ENCODE peak calls at places on chromosomes 7 and 10, in four cellular contexts. O is ACHN, X is erythroblast, H is COR-L47. K is an unnamed sample.

GRCh38 chr7:30682131-30683083 is at the start of gene CRHR2:
- DNase-seq in O (no peak), H (peak; percentile 14), X (no peak), K (no peak)

GRCh38 chr7:138755331-138755747 is 42.5 kb upstream of the TMEM213 start:
- DNase-seq in O (peak; percentile 64), X (no peak), H (no peak), K (no peak)

GRCh38 chr10:43905502-43906236 is 257.0 kb upstream of the ZNF32 start:
- DNase-seq in X (no peak), H (no peak), O (no peak), K (no peak)

GRCh38 chr7:42953989-42954388 is 21.8 kb downstream of the MRPL32 start:
- DNase-seq in H (no peak), X (no peak), O (no peak), K (no peak)

GRCh38 chr7:65325793-65326432 is 47.7 kb upstream of the ZNF92 start:
- DNase-seq in H (no peak), O (peak; percentile 45), X (peak; percentile 18), K (peak; percentile 2)

GRCh38 chr7:36951257-36951697 is 227.0 kb upstream of the AOAH start:
- DNase-seq in O (no peak), H (no peak), X (no peak), K (no peak)

GRCh38 chr10:24947304-24948097 is 4.9 kb downstream of the PRTFDC1 start:
- DNase-seq in H (no peak), O (no peak), X (no peak), K (peak; percentile 54)

GRCh38 chr7:158076215-158076614 is 511.4 kb downstream of the PTPRN2 start:
- DNase-seq in H (no peak), X (no peak), O (no peak), K (no peak)

GRCh38 chr10:11104772-11105675 is 87.4 kb downstream of the CELF2 start:
- DNase-seq in O (no peak), X (no peak), H (no peak), K (no peak)

GRCh38 chr10:88336316-88336715 is 246.8 kb downstream of the RNLS start:
- DNase-seq in H (no peak), X (no peak), O (no peak), K (no peak)

GRCh38 chr10:105274671-105275070 is 633.6 kb downstream of the SORCS3 start:
- DNase-seq in X (no peak), O (no peak), H (no peak), K (no peak)

GRCh38 chr7:143410523-143411004 is 1.9 kb upstream of the EPHA1 start:
- DNase-seq in O (no peak), H (no peak), X (no peak), K (no peak)

GRCh38 chr10:47366731-47367460 is 17.2 kb downstream of the ZNF488 start:
- DNase-seq in H (no peak), X (no peak), O (no peak), K (no peak)

GRCh38 chr10:1272762-1273161 is 216.6 kb downstream of the WDR37 start:
- DNase-seq in X (no peak), O (no peak), H (no peak), K (no peak)

GRCh38 chr10:99341860-99342517 is 12.8 kb downstream of the CNNM1 start:
- DNase-seq in X (no peak), H (no peak), O (peak; percentile 72), K (no peak)

GRCh38 chr10:80454526-80455460 is 683 bp downstream of the TSPAN14 start:
- DNase-seq in H (no peak), O (peak; percentile 45), X (peak; percentile 69), K (peak; percentile 53)

GRCh38 chr10:73838827-73839226 is 27.4 kb upstream of the NDST2 start:
- DNase-seq in O (no peak), X (no peak), H (no peak), K (peak; percentile 84)

GRCh38 chr10:117537436-117537903 is 5.1 kb upstream of the EMX2 start:
- DNase-seq in X (peak; percentile 45), H (no peak), O (peak; percentile 41), K (no peak)

GRCh38 chr10:99548041-99548530 is 15.3 kb downstream of the NKX2-3 start:
- DNase-seq in O (peak; percentile 51), X (peak; percentile 23), H (no peak), K (peak; percentile 72)

GRCh38 chr10:58535311-58535710 is 22.6 kb downstream of the BICC1 start:
- DNase-seq in H (no peak), O (no peak), X (no peak), K (no peak)

GRCh38 chr7:1978656-1979590 is 253.8 kb downstream of the MAD1L1 start:
- DNase-seq in H (no peak), X (no peak), O (no peak), K (no peak)

GRCh38 chr10:131142446-131143380 is 168.8 kb downstream of the TCERG1L start:
- DNase-seq in X (no peak), H (peak; percentile 18), O (no peak), K (no peak)

GRCh38 chr10:133068741-133069525 is 18.8 kb upstream of the ADGRA1 start:
- DNase-seq in X (no peak), O (no peak), H (no peak), K (no peak)

GRCh38 chr10:91061187-91061586 is 140.3 kb upstream of the ANKRD1 start:
- DNase-seq in X (no peak), H (no peak), O (no peak), K (no peak)

GRCh38 chr7:146960747-146961416 is 844.3 kb downstream of the CNTNAP2 start:
- DNase-seq in O (peak; percentile 54), H (no peak), X (no peak), K (peak; percentile 9)

GRCh38 chr10:1141701-1142100 is 85.5 kb downstream of the WDR37 start:
- DNase-seq in X (no peak), O (no peak), H (no peak), K (no peak)

GRCh38 chr7:92071032-92071431 is 63.2 kb downstream of the CYP51A1 start:
- DNase-seq in O (no peak), H (no peak), X (no peak), K (no peak)

GRCh38 chr10:117374506-117375359 is 507 bp downstream of the PDZD8 start:
- DNase-seq in X (peak; percentile 68), H (no peak), O (peak; percentile 50), K (peak; percentile 34)

GRCh38 chr7:128200376-128200775 is 40.7 kb upstream of the LEP start:
- DNase-seq in O (no peak), H (no peak), X (no peak), K (no peak)

GRCh38 chr7:7595451-7595850 is 28.8 kb downstream of the MIOS start:
- DNase-seq in O (peak; percentile 71), X (peak; percentile 52), H (peak; percentile 14), K (peak; percentile 10)

GRCh38 chr7:135774284-135774683 is 25.7 kb upstream of the FAM180A start:
- DNase-seq in H (peak; percentile 88), X (no peak), O (no peak), K (no peak)

GRCh38 chr7:26083113-26083512 is 68.9 kb upstream of the NFE2L3 start:
- DNase-seq in O (no peak), X (no peak), H (no peak), K (no peak)

GRCh38 chr10:75295901-75296441 is 60.2 kb upstream of the COMTD1 start:
- DNase-seq in O (no peak), H (no peak), X (no peak), K (no peak)

GRCh38 chr10:109115179-109115578 is 808.1 kb downstream of the XPNPEP1 start:
- DNase-seq in H (no peak), O (no peak), X (no peak), K (no peak)

GRCh38 chr10:117163061-117163953 is 25.2 kb upstream of the VAX1 start:
- DNase-seq in O (peak; percentile 25), H (no peak), X (peak; percentile 7), K (no peak)

GRCh38 chr10:71128311-71129010 is 83.9 kb upstream of the UNC5B start:
- DNase-seq in X (no peak), O (no peak), H (no peak), K (no peak)

GRCh38 chr10:122417667-122418066 is 36.8 kb upstream of the ARMS2 start:
- DNase-seq in O (no peak), X (no peak), H (no peak), K (no peak)

GRCh38 chr7:55432937-55433784 is 68.0 kb downstream of the LANCL2 start:
- DNase-seq in X (no peak), H (peak; percentile 51), O (peak; percentile 64), K (peak; percentile 72)

K was measured in H54.